ENCODE peak calls at places on chromosomes 12 and 14, in nine cellular contexts. R is astrocyte of the cerebellum; C is spleen; E is foreskin keratinocyte; L is CD4-positive, alpha-beta T cell; N is MM.1S; K is GM20000; H is BE2C; F is choroid plexus epithelial cell. Q is an unnamed sample.

GRCh38 chr14:91947196-91948184 is at the start of gene FBLN5:
- DNase-seq in K (no peak), N (no peak), H (no peak), L (no peak), C (peak), F (peak), R (peak), E (peak), Q (peak)

GRCh38 chr14:76953196-76953945 is 75.1 kb downstream of the IRF2BPL start:
- DNase-seq in N (no peak), R (peak), H (peak), L (peak), E (peak), K (peak), F (peak), C (peak), Q (no peak)

GRCh38 chr12:46664771-46665287 is 161.0 kb downstream of the SLC38A4 start:
- DNase-seq in L (no peak), H (no peak), F (peak), R (peak), N (peak), C (no peak), E (peak), K (peak), Q (no peak)

GRCh38 chr12:57772429-57773322 is at the start of gene EEF1AKMT3:
- DNase-seq in H (peak), L (no peak), K (no peak), F (peak), E (no peak), R (no peak), C (peak), N (peak), Q (peak)

GRCh38 chr14:67963960-67964359 is 144.4 kb downstream of the RAD51B start:
- DNase-seq in E (no peak), F (no peak), R (no peak), L (no peak), H (no peak), N (no peak), C (no peak), K (no peak), Q (no peak)

GRCh38 chr14:100582496-100583165 is 4.6 kb downstream of the BEGAIN start:
- DNase-seq in R (no peak), H (peak), C (peak), F (no peak), L (no peak), E (no peak), N (no peak), K (no peak), Q (no peak)

GRCh38 chr14:31263485-31264133 is 56.0 kb upstream of the HECTD1 start:
- DNase-seq in R (peak), C (no peak), H (no peak), F (peak), L (no peak), E (peak), N (no peak), K (no peak), Q (no peak)

GRCh38 chr14:30227871-30228270 is 300.2 kb upstream of the PRKD1 start:
- DNase-seq in R (no peak), K (no peak), E (peak), F (peak), C (no peak), H (no peak), L (no peak), N (no peak), Q (no peak)

GRCh38 chr12:124273630-124274029 is 21.3 kb upstream of the RFLNA start:
- DNase-seq in F (peak), L (no peak), N (no peak), H (peak), E (peak), K (peak), C (no peak), R (no peak), Q (peak)

GRCh38 chr14:105064721-105065143 is 498 bp downstream of the GPR132 start:
- DNase-seq in E (no peak), C (peak), F (no peak), N (peak), K (no peak), R (no peak), L (no peak), H (no peak), Q (no peak)

GRCh38 chr12:12548713-12549112 is 13.9 kb downstream of the DUSP16 start:
- DNase-seq in N (no peak), F (no peak), K (peak), C (no peak), H (no peak), E (no peak), L (no peak), R (no peak), Q (no peak)

GRCh38 chr14:100571837-100572236 is 15.4 kb downstream of the BEGAIN start:
- DNase-seq in E (no peak), F (no peak), H (no peak), L (no peak), C (no peak), R (no peak), N (no peak), K (no peak), Q (no peak)

GRCh38 chr12:40446385-40446784 is 221.6 kb downstream of the LRRK2 start:
- DNase-seq in H (no peak), C (no peak), L (no peak), R (no peak), E (peak), K (peak), N (peak), F (peak), Q (no peak)

GRCh38 chr14:96889091-96889490 is 91.9 kb downstream of the VRK1 start:
- DNase-seq in L (no peak), H (peak), R (no peak), E (no peak), F (no peak), K (no peak), N (no peak), C (no peak), Q (no peak)

GRCh38 chr12:38919191-38919590 is 13.8 kb upstream of the CPNE8 start:
- DNase-seq in C (no peak), R (no peak), K (no peak), E (peak), F (no peak), N (no peak), L (no peak), H (peak), Q (no peak)

GRCh38 chr12:105481906-105482305 is 151.4 kb downstream of the C12orf75 start:
- DNase-seq in E (no peak), F (no peak), L (no peak), C (no peak), K (no peak), N (no peak), R (no peak), H (no peak), Q (no peak)

GRCh38 chr14:74411671-74412070 is 14.3 kb downstream of the SYNDIG1L start:
- DNase-seq in L (no peak), N (no peak), K (no peak), C (no peak), E (no peak), F (no peak), H (no peak), R (no peak), Q (no peak)

GRCh38 chr12:22275847-22276246 is 58.7 kb downstream of the ST8SIA1 start:
- DNase-seq in L (no peak), F (peak), C (no peak), R (peak), N (no peak), K (no peak), H (no peak), E (peak), Q (no peak)

GRCh38 chr12:75427491-75427890 is 36.6 kb downstream of the GLIPR1L2 start:
- DNase-seq in H (no peak), E (no peak), R (no peak), N (no peak), C (no peak), K (no peak), F (no peak), L (no peak), Q (no peak)

GRCh38 chr14:21525571-21525970 is 575 bp downstream of the SALL2 start:
- DNase-seq in K (no peak), H (no peak), F (peak), E (no peak), N (no peak), L (no peak), C (no peak), R (no peak), Q (no peak)

GRCh38 chr12:40646456-40646855 is 45.8 kb upstream of the CNTN1 start:
- DNase-seq in L (no peak), F (no peak), K (no peak), N (no peak), R (no peak), C (no peak), H (no peak), E (no peak), Q (no peak)

GRCh38 chr12:27906658-27907473 is 65.7 kb downstream of the PTHLH start:
- DNase-seq in C (no peak), N (no peak), L (no peak), F (peak), E (no peak), K (no peak), R (no peak), H (no peak), Q (no peak)

DNA sequence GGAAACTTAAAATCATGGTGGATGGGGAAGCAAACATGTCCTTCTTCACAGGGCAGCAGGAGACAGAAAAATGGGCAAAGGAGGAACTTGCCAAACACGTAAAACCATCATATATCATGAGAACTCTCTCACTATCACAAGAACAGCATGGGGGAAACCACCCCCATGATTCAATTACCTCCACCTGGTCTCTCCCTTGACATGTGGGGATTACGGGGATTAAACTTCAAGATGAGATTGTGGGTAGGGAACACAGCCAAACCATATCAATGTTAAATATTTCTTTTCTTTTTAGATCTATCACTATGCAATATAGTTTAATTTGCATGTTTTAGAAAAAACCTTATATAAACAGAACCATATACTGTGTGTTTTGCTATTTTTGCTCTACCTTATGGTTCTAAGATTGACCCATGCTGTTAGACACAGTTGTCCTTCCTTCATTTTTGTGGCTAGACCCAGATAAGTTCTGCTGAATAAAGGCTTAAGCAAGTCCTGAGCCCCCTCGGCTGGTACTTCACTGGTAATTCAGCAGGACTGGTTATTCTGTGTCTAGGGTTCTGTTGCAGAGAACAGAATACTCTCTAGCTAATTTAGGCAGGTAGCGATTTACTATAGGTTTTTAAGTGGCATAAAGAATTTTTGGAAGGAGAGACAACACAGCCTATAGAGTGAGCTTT is 253.7 kb upstream of the HMGA2 start:
- DNase-seq in H (no peak), E (no peak), F (no peak), C (no peak), R (no peak), L (no peak), K (no peak), N (no peak), Q (no peak)
- TF ChIP-seq CTCF in H (no peak), E (no peak), F (no peak), C (no peak), R (no peak), L (no peak), K (no peak), N (no peak), Q (no peak)

GRCh38 chr12:48999371-49000131 is at the start of gene DDN:
- DNase-seq in H (peak), N (peak), K (peak), L (no peak), R (no peak), C (peak), F (peak), E (no peak), Q (no peak)
- TF ChIP-seq CTCF in H (peak), N (peak), K (no peak), L (no peak), R (no peak), C (no peak), F (peak), E (no peak), Q (no peak)

DNA sequence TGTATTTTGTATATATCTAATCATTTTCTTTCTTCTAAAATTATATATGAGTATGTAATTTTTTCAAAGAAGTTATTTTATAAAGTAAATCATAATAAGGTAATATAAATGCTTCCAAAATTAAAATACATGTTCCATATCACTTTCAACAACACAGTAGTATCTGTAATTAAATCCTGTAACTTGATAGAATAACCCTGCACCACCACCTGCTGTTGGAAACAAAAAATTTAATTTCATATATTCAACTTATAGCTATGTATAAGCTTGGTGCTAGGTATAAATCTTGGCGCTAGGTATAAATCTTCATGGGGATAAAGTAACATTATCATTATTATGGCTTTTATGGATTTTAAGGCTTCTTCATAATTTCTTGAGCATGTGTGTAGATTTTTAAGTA is 149.7 kb upstream of the DCN start:
- DNase-seq in N (no peak), L (no peak), E (no peak), K (no peak), H (no peak), C (no peak), R (no peak), F (peak), Q (no peak)
- TF ChIP-seq CTCF in N (no peak), L (no peak), E (peak), K (no peak), H (peak), C (no peak), R (no peak), F (peak), Q (no peak)

DNA sequence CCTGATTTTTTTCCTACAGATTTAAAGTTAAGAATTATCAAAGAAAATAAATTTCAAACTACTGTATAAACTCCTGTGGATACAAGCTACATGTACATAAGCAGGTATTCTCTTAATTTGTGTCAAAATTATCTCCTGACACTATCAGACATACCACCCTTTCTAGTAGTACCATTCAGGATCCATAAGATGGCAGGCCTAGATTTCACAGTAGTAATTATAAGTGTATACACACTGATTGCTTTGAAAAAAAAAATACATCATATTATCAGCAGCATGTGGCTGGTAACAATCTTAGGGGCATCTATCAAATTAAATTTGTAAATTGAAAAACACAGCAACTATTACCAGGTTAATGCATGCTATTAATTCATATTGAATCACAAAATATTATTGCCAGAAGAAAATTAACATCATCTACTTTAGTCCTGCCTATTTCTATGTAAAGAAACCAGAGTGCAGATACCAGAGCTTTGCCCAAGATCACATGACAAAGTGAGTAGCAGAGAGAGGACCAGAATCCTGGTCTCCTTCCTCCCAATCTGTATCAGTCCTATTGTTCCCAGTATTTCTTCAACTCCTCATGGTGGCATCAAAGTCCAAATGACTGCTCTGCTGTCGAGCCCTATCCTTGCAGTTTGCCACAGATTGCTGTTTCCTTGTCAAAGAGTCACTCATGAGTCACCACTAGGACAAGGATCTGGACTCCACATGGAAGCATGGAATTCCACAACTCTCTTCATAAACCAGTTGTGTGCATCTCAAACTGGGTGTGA is 27.7 kb upstream of the CALM1 start:
- DNase-seq in N (no peak), K (no peak), F (peak), L (no peak), H (peak), C (no peak), E (no peak), R (no peak), Q (no peak)
- TF ChIP-seq CTCF in N (no peak), K (no peak), F (peak), L (peak), H (no peak), C (no peak), E (peak), R (no peak), Q (no peak)